ENCODE peak calls at places on chromosomes 12 and 14, in nine cellular contexts. One of them, this sample, is unnamed.

GRCh38 chr12:109115758-109116610 is at the start of gene ACACB:
- DNase-seq in IMR-90: no peak
- DNase-seq in naive thymus-derived CD4-positive, alpha-beta T cell: no peak
- DNase-seq in MCF 10A: no peak
- DNase-seq in aorta: no peak
- DNase-seq in lower leg skin: peak; percentile 75
- DNase-seq in EH: no peak
- DNase-seq in GM06990: no peak
- DNase-seq in effector CD4-positive, alpha-beta T cell: no peak
- DNase-seq in this sample: no peak

GRCh38 chr14:41668346-41668745 is 61.7 kb downstream of the LRFN5 start:
- DNase-seq in IMR-90: no peak
- DNase-seq in naive thymus-derived CD4-positive, alpha-beta T cell: no peak
- DNase-seq in MCF 10A: no peak
- DNase-seq in aorta: no peak
- DNase-seq in lower leg skin: no peak
- DNase-seq in EH: no peak
- DNase-seq in GM06990: no peak
- DNase-seq in effector CD4-positive, alpha-beta T cell: no peak
- DNase-seq in this sample: no peak

GRCh38 chr12:65937181-65937641 is 112.9 kb downstream of the HMGA2 start:
- DNase-seq in IMR-90: peak; percentile 35
- DNase-seq in naive thymus-derived CD4-positive, alpha-beta T cell: no peak
- DNase-seq in MCF 10A: no peak
- DNase-seq in aorta: no peak
- DNase-seq in lower leg skin: no peak
- DNase-seq in EH: peak; percentile 92
- DNase-seq in GM06990: no peak
- DNase-seq in effector CD4-positive, alpha-beta T cell: no peak
- DNase-seq in this sample: no peak

GRCh38 chr12:77190022-77190421 is 124.7 kb upstream of the E2F7 start:
- DNase-seq in IMR-90: peak; percentile 89
- DNase-seq in naive thymus-derived CD4-positive, alpha-beta T cell: no peak
- DNase-seq in MCF 10A: peak; percentile 38
- DNase-seq in aorta: no peak
- DNase-seq in lower leg skin: no peak
- DNase-seq in EH: peak; percentile 93
- DNase-seq in GM06990: no peak
- DNase-seq in effector CD4-positive, alpha-beta T cell: no peak
- DNase-seq in this sample: no peak

GRCh38 chr14:82854851-82855250 is 1321.2 kb upstream of the SEL1L start:
- DNase-seq in IMR-90: no peak
- DNase-seq in naive thymus-derived CD4-positive, alpha-beta T cell: no peak
- DNase-seq in MCF 10A: no peak
- DNase-seq in aorta: no peak
- DNase-seq in lower leg skin: no peak
- DNase-seq in EH: no peak
- DNase-seq in GM06990: no peak
- DNase-seq in effector CD4-positive, alpha-beta T cell: no peak
- DNase-seq in this sample: no peak

GRCh38 chr12:790608-791007 is 38.2 kb downstream of the WNK1 start:
- DNase-seq in IMR-90: no peak
- DNase-seq in naive thymus-derived CD4-positive, alpha-beta T cell: no peak
- DNase-seq in MCF 10A: no peak
- DNase-seq in aorta: no peak
- DNase-seq in lower leg skin: no peak
- DNase-seq in EH: no peak
- DNase-seq in GM06990: no peak
- DNase-seq in effector CD4-positive, alpha-beta T cell: no peak
- DNase-seq in this sample: no peak

GRCh38 chr14:60163741-60164140 is 1.5 kb downstream of the DHRS7 start:
- DNase-seq in IMR-90: no peak
- DNase-seq in naive thymus-derived CD4-positive, alpha-beta T cell: no peak
- DNase-seq in MCF 10A: no peak
- DNase-seq in aorta: no peak
- DNase-seq in lower leg skin: no peak
- DNase-seq in EH: no peak
- DNase-seq in GM06990: no peak
- DNase-seq in effector CD4-positive, alpha-beta T cell: no peak
- DNase-seq in this sample: no peak

GRCh38 chr14:85573406-85573805 is 43.5 kb downstream of the FLRT2 start:
- DNase-seq in IMR-90: no peak
- DNase-seq in naive thymus-derived CD4-positive, alpha-beta T cell: no peak
- DNase-seq in MCF 10A: no peak
- DNase-seq in aorta: no peak
- DNase-seq in lower leg skin: no peak
- DNase-seq in EH: peak; percentile 30
- DNase-seq in GM06990: no peak
- DNase-seq in effector CD4-positive, alpha-beta T cell: no peak
- DNase-seq in this sample: no peak

GRCh38 chr14:99423434-99423833 is 57.2 kb downstream of the SETD3 start:
- DNase-seq in IMR-90: no peak
- DNase-seq in naive thymus-derived CD4-positive, alpha-beta T cell: no peak
- DNase-seq in MCF 10A: no peak
- DNase-seq in aorta: no peak
- DNase-seq in lower leg skin: no peak
- DNase-seq in EH: no peak
- DNase-seq in GM06990: no peak
- DNase-seq in effector CD4-positive, alpha-beta T cell: no peak
- DNase-seq in this sample: no peak